ENCODE peak calls at places on chromosome 18, in six cellular contexts. L is mesendoderm; X is pancreas; O is left ventricle myocardium inferior; I is prostate gland; Q is CD8-positive, alpha-beta T cell. E is an unnamed sample.

GRCh38 chr18:76467371-76468190 is 27.5 kb downstream of the ZNF516 start:
- DNase-seq in L (no peak), X (no peak), O (no peak), I (no peak), Q (no peak), E (peak)

GRCh38 chr18:457533-457932 is 43.0 kb downstream of the COLEC12 start:
- DNase-seq in L (no peak), X (no peak), O (no peak), I (no peak), Q (no peak), E (peak)

GRCh38 chr18:9918016-9918680 is 4.3 kb downstream of the VAPA start:
- DNase-seq in L (peak), X (no peak), O (no peak), I (no peak), Q (no peak), E (peak)

GRCh38 chr18:24942144-24942543 is 409.8 kb downstream of the ZNF521 start:
- DNase-seq in L (no peak), X (no peak), O (peak), I (no peak), Q (no peak), E (no peak)

GRCh38 chr18:35283923-35284794 is 5.9 kb downstream of the ZSCAN30 start:
- DNase-seq in L (peak), X (no peak), O (peak), I (no peak), Q (no peak), E (no peak)

GRCh38 chr18:6627621-6628020 is 101.9 kb upstream of the ARHGAP28 start:
- DNase-seq in L (no peak), X (no peak), O (no peak), I (no peak), Q (no peak), E (peak)

GRCh38 chr18:12657048-12657848 is 659 bp downstream of the SPIRE1 start:
- DNase-seq in L (peak), X (peak), O (peak), I (peak), Q (no peak), E (peak)

GRCh38 chr18:500556-501405 is at the start of gene COLEC12:
- DNase-seq in L (peak), X (peak), O (peak), I (peak), Q (no peak), E (peak)

GRCh38 chr18:73626859-73627258 is 520.8 kb downstream of the FBXO15 start:
- DNase-seq in L (no peak), X (no peak), O (no peak), I (no peak), Q (no peak), E (no peak)

GRCh38 chr18:50097702-50098101 is 97.2 kb downstream of the MYO5B start:
- DNase-seq in L (no peak), X (no peak), O (no peak), I (peak), Q (no peak), E (no peak)

GRCh38 chr18:77059294-77059916 is 73.2 kb downstream of the MBP start:
- DNase-seq in L (peak), X (no peak), O (no peak), I (no peak), Q (no peak), E (peak)

GRCh38 chr18:30945769-30946168 is 96.8 kb downstream of the DSC3 start:
- DNase-seq in L (no peak), X (no peak), O (no peak), I (no peak), Q (no peak), E (no peak)

GRCh38 chr18:79396431-79397287 is 929 bp downstream of the NFATC1 start:
- DNase-seq in L (peak), X (peak), O (peak), I (peak), Q (no peak), E (peak)

GRCh38 chr18:59752666-59753065 is 55.4 kb upstream of the CCBE1 start:
- DNase-seq in L (no peak), X (no peak), O (no peak), I (no peak), Q (no peak), E (no peak)

GRCh38 chr18:5475252-5475651 is 68.5 kb downstream of the EPB41L3 start:
- DNase-seq in L (no peak), X (no peak), O (no peak), I (no peak), Q (no peak), E (peak)

GRCh38 chr18:48683661-48684060 is 144.8 kb downstream of the CTIF start:
- DNase-seq in L (no peak), X (no peak), O (no peak), I (no peak), Q (no peak), E (no peak)

GRCh38 chr18:3791258-3791657 is 341.3 kb downstream of the TGIF1 start:
- DNase-seq in L (no peak), X (no peak), O (no peak), I (no peak), Q (no peak), E (no peak)

GRCh38 chr18:51028201-51028805 is 1.7 kb upstream of the SMAD4 start:
- DNase-seq in L (peak), X (no peak), O (no peak), I (no peak), Q (peak), E (no peak)

GRCh38 chr18:57738078-57738477 is 65.0 kb downstream of the ATP8B1 start:
- DNase-seq in L (no peak), X (no peak), O (no peak), I (no peak), Q (no peak), E (no peak)
- H3K4me3 ChIP-seq in L (no peak), X (no peak), O (no peak), I (no peak), Q (no peak), E (no peak)

DNA sequence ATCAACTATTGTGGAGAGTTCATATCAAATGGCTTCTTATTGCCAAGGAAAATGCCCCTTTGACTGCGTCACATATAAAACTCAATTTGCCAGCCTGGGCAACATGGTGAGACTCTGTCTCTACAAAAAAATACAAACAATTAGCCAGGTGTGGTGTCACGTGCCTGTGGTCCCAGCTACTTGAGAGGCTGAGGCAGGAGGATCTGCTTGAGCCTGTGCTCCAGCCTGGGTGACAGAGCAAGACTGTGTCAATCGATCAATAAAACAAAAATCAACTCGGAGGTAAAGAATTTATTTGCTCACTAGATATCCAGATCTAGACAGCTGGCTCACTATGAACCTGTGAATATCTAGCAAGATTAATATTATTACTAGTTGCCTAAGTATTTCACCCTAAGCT is 1.7 kb upstream of the ZCCHC2 start:
- DNase-seq in L (no peak), X (no peak), O (no peak), I (no peak), Q (no peak), E (no peak)
- H3K4me3 ChIP-seq in L (no peak), X (no peak), O (peak), I (peak), Q (no peak), E (no peak)

DNA sequence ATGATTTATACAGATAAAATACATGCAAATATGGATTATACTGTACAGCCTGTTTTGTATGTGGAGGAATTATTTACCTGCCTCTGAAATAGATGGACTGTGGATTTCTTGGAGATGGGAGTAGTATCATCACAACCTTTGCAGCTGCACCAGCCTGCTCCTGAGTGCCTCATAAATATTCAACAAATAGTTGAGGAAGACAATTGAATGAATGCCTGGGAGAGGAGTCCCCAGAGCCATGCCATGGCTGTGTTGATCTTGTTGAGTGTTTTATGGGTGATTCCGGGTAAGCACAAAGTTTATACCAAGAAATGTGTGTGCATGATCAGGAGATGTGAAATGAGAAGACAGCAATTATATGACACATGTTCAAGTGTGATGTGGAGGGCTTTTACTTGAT is 225.0 kb downstream of the FHOD3 start:
- DNase-seq in L (no peak), X (no peak), O (no peak), I (no peak), Q (no peak), E (no peak)
- H3K4me3 ChIP-seq in L (no peak), X (no peak), O (no peak), I (no peak), Q (no peak), E (no peak)

GRCh38 chr18:23183356-23184150 is 48.3 kb downstream of the CABLES1 start:
- DNase-seq in L (no peak), X (no peak), O (no peak), I (no peak), Q (no peak), E (peak)
- H3K4me3 ChIP-seq in L (no peak), X (no peak), O (no peak), I (no peak), Q (no peak), E (no peak)

GRCh38 chr18:57432118-57432517 is 3.1 kb upstream of the ONECUT2 start:
- DNase-seq in L (no peak), X (no peak), O (no peak), I (no peak), Q (no peak), E (no peak)

GRCh38 chr18:57431512-57432080 is 3.6 kb upstream of the ONECUT2 start:
- DNase-seq in L (peak), X (no peak), O (no peak), I (no peak), Q (no peak), E (no peak)

GRCh38 chr18:57434177-57434535 is 1.0 kb upstream of the ONECUT2 start:
- DNase-seq in L (no peak), X (no peak), O (no peak), I (no peak), Q (no peak), E (no peak)

GRCh38 chr18:57433492-57434176 is 1.5 kb upstream of the ONECUT2 start:
- DNase-seq in L (peak), X (no peak), O (no peak), I (no peak), Q (no peak), E (no peak)

DNA sequence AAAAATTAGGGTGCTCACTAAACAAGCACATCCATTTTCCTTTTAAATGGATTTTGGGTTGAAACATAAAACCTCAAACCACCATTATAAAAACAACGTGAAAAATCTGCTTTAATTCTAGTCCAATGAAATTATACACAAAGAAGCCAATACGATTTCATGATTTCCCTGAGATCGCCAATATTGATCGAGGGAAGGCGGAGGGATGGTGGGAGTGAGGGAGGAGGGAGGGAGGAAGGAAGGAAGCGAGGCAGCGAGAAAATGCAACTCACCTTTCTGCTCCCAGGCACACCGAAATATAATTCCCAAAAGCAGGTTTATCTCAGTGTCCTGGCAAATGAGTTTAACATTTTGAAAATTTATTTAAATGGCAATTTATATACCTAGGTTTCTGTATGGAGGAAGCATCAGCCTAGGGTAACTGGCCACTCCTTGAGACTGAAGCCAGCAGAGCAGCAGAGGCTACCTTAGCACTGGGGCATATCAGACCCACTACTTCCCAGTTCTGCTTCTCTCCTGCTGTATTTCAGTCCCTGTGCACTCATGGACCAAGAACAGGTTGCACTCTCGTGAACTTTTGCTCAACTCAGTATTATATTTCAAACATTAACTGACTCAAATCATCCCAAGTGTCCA is 2.3 kb upstream of the ONECUT2 start:
- DNase-seq in L (peak), X (no peak), O (no peak), I (no peak), Q (no peak), E (no peak)
- H3K4me3 ChIP-seq in L (no peak), X (no peak), O (no peak), I (no peak), Q (no peak), E (no peak)

DNA sequence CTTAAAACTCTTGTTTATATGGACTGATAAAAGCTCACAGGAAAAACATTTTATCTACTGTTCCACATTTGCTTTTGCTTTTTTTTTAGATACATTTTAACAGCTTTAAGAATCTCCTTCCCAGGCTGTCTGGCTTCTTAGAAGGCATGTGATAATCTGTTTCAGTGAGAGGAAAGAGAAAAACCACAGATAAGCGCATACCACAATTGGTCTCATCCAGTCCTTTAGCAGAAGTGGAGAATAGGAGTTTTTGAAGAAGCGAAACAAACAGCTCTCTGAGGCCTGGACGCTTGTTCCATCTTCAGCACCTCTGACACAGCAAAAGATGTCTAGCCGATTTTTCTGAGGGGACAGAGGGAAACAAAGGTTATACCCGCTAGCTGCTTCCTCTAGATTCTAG is 37.6 kb downstream of the RMC1 start:
- DNase-seq in L (no peak), X (no peak), O (no peak), I (no peak), Q (no peak), E (peak)
- H3K4me3 ChIP-seq in L (no peak), X (no peak), O (no peak), I (no peak), Q (no peak), E (no peak)

E was measured in cardiac fibroblast.